ENCODE peak calls at places on chromosomes 11 and 22, in five cellular contexts. One of them, this sample, is unnamed.

GRCh38 chr22:38762607-38763006 is 6.8 kb upstream of the SUN2 start:
- DNase-seq in body of pancreas: no peak
- DNase-seq in heart left ventricle: no peak
- DNase-seq in stomach: no peak
- DNase-seq in heart right ventricle: no peak
- DNase-seq in this sample: no peak

GRCh38 chr22:39363751-39364484 is 14.1 kb downstream of the SYNGR1 start:
- DNase-seq in heart right ventricle: no peak
- DNase-seq in stomach: no peak
- DNase-seq in heart left ventricle: no peak
- DNase-seq in body of pancreas: no peak
- DNase-seq in this sample: no peak

GRCh38 chr11:125261471-125262087 is 97.0 kb downstream of the PKNOX2 start:
- DNase-seq in body of pancreas: no peak
- DNase-seq in stomach: no peak
- DNase-seq in heart right ventricle: no peak
- DNase-seq in heart left ventricle: no peak
- DNase-seq in this sample: no peak

GRCh38 chr11:17770048-17770652 is 35.6 kb downstream of the KCNC1 start:
- DNase-seq in stomach: peak
- DNase-seq in heart right ventricle: no peak
- DNase-seq in body of pancreas: peak
- DNase-seq in heart left ventricle: no peak
- DNase-seq in this sample: no peak

GRCh38 chr11:75279273-75279672 is 38.7 kb downstream of the TPBGL start:
- DNase-seq in body of pancreas: no peak
- DNase-seq in heart left ventricle: no peak
- DNase-seq in heart right ventricle: no peak
- DNase-seq in stomach: no peak
- DNase-seq in this sample: no peak

GRCh38 chr11:47917643-47918369 is 62.6 kb upstream of the PTPRJ start:
- DNase-seq in body of pancreas: peak
- DNase-seq in heart left ventricle: peak
- DNase-seq in heart right ventricle: peak
- DNase-seq in stomach: peak
- DNase-seq in this sample: no peak

GRCh38 chr22:38467904-38468760 is at the start of gene KDELR3:
- DNase-seq in heart right ventricle: peak
- DNase-seq in heart left ventricle: peak
- DNase-seq in stomach: peak
- DNase-seq in body of pancreas: peak
- DNase-seq in this sample: no peak

GRCh38 chr11:125262825-125263218 is 98.3 kb downstream of the PKNOX2 start:
- DNase-seq in heart right ventricle: no peak
- DNase-seq in heart left ventricle: no peak
- DNase-seq in stomach: no peak
- DNase-seq in body of pancreas: no peak
- DNase-seq in this sample: no peak

GRCh38 chr22:49853981-49854791 is 542 bp downstream of the ZBED4 start:
- DNase-seq in stomach: no peak
- DNase-seq in heart right ventricle: peak
- DNase-seq in heart left ventricle: peak
- DNase-seq in body of pancreas: peak
- DNase-seq in this sample: no peak

GRCh38 chr22:49769691-49770315 is 57.9 kb downstream of the BRD1 start:
- DNase-seq in heart right ventricle: no peak
- DNase-seq in body of pancreas: no peak
- DNase-seq in stomach: no peak
- DNase-seq in heart left ventricle: no peak
- DNase-seq in this sample: no peak

GRCh38 chr11:209275-210121 is 2.0 kb downstream of the RIC8A start:
- DNase-seq in heart left ventricle: no peak
- DNase-seq in body of pancreas: no peak
- DNase-seq in heart right ventricle: no peak
- DNase-seq in stomach: peak
- DNase-seq in this sample: no peak

GRCh38 chr11:30328676-30329075 is 5.8 kb downstream of the ARL14EP start:
- DNase-seq in heart right ventricle: no peak
- DNase-seq in heart left ventricle: no peak
- DNase-seq in stomach: no peak
- DNase-seq in body of pancreas: no peak
- DNase-seq in this sample: no peak

GRCh38 chr11:3958301-3958700 is 102.8 kb downstream of the STIM1 start:
- DNase-seq in heart left ventricle: no peak
- DNase-seq in stomach: no peak
- DNase-seq in heart right ventricle: no peak
- DNase-seq in body of pancreas: no peak
- DNase-seq in this sample: no peak

GRCh38 chr11:125903753-125904659 is at the start of gene DDX25:
- DNase-seq in body of pancreas: no peak
- DNase-seq in stomach: no peak
- DNase-seq in heart left ventricle: no peak
- DNase-seq in heart right ventricle: no peak
- DNase-seq in this sample: peak

GRCh38 chr11:11230802-11231562 is 122.1 kb downstream of the CSNK2A3 start:
- DNase-seq in heart left ventricle: no peak
- DNase-seq in stomach: no peak
- DNase-seq in body of pancreas: no peak
- DNase-seq in heart right ventricle: no peak
- DNase-seq in this sample: no peak

GRCh38 chr11:68683086-68683951 is 1.0 kb upstream of the GAL start:
- DNase-seq in stomach: no peak
- DNase-seq in body of pancreas: no peak
- DNase-seq in heart right ventricle: no peak
- DNase-seq in heart left ventricle: no peak
- DNase-seq in this sample: no peak

GRCh38 chr22:40240160-40240559 is 62.4 kb downstream of the TNRC6B start:
- DNase-seq in body of pancreas: no peak
- DNase-seq in heart right ventricle: no peak
- DNase-seq in heart left ventricle: no peak
- DNase-seq in stomach: no peak
- DNase-seq in this sample: no peak

DNA sequence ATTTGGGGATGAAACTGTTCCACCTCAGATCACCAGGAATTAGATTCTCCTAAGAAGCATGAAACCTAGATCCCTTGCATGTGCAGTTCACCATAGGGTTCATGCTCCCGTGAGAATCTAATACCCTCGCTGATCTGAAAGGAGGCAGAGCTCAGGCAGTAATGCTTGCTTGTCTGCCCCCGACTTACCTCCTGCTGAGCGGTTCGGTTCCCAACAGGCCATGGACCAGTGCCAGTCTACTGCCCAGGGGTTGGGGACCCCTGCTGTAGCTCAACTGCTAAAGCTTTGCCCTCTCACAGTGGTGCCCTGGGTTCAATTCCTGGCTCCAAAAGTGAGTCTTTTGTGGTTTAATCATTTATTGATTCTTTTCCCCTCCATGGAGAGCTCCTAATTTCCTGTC is 3.4 kb downstream of the JAML start:
- DNase-seq in stomach: no peak
- DNase-seq in heart right ventricle: no peak
- DNase-seq in heart left ventricle: no peak
- DNase-seq in body of pancreas: no peak
- DNase-seq in this sample: no peak
- H3K27ac ChIP-seq in stomach: no peak
- H3K27ac ChIP-seq in heart right ventricle: no peak
- H3K27ac ChIP-seq in heart left ventricle: peak
- H3K27ac ChIP-seq in body of pancreas: no peak
- H3K27ac ChIP-seq in this sample: no peak

GRCh38 chr11:121281609-121282164 is 10.9 kb upstream of the SC5D start:
- DNase-seq in stomach: no peak
- DNase-seq in heart left ventricle: no peak
- DNase-seq in heart right ventricle: no peak
- DNase-seq in body of pancreas: no peak
- DNase-seq in this sample: no peak
- H3K27ac ChIP-seq in stomach: no peak
- H3K27ac ChIP-seq in heart left ventricle: no peak
- H3K27ac ChIP-seq in heart right ventricle: no peak
- H3K27ac ChIP-seq in body of pancreas: no peak
- H3K27ac ChIP-seq in this sample: no peak

DNA sequence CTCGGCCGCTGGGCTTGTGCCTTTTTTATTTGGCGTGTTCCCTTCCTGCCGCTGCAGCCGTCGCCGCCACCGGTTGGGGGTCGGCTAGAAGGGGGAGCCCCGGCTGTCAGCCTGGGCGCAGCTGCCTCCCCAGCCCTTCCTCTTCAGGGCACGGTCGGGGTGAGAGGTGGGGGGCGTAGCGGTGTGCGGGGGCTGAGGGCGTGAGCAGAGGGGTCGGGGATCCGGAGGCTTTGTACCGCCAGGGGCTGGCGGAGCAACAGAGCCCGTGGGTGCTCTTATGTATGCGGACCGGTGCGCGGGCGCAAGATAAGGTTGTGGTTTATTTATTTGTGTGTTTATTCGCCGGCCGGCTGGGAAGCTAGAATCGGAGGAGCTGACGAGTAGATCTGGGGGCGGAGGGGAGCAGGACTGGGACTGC is 482 bp downstream of the ZBTB16 start:
- DNase-seq in heart right ventricle: no peak
- DNase-seq in heart left ventricle: peak
- DNase-seq in stomach: peak
- DNase-seq in body of pancreas: no peak
- DNase-seq in this sample: no peak
- H3K27ac ChIP-seq in heart right ventricle: peak
- H3K27ac ChIP-seq in heart left ventricle: peak
- H3K27ac ChIP-seq in stomach: peak
- H3K27ac ChIP-seq in body of pancreas: peak
- H3K27ac ChIP-seq in this sample: peak

DNA sequence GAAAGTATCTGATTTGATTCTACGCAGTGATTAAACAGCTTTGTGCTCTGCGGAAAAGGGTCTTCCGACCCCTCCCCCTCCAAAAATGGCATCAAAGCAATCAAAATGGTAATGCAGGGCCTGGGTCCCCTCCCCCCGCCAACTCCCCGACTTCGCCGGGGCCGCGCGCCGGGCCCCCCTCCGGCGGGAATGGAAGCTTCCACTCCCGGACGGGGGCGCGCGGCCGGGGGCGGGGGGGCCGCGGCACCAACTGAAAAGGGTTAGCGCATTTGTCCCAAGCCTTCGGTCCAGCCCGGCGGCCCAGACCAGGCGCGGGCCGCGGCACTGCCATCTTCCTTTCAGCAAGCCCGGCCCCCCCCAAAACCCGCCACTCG is 2.9 kb downstream of the PHF21B start:
- DNase-seq in body of pancreas: no peak
- DNase-seq in stomach: no peak
- DNase-seq in heart right ventricle: peak
- DNase-seq in heart left ventricle: peak
- DNase-seq in this sample: peak
- H3K27ac ChIP-seq in body of pancreas: no peak
- H3K27ac ChIP-seq in stomach: peak
- H3K27ac ChIP-seq in heart right ventricle: peak
- H3K27ac ChIP-seq in heart left ventricle: no peak
- H3K27ac ChIP-seq in this sample: peak

DNA sequence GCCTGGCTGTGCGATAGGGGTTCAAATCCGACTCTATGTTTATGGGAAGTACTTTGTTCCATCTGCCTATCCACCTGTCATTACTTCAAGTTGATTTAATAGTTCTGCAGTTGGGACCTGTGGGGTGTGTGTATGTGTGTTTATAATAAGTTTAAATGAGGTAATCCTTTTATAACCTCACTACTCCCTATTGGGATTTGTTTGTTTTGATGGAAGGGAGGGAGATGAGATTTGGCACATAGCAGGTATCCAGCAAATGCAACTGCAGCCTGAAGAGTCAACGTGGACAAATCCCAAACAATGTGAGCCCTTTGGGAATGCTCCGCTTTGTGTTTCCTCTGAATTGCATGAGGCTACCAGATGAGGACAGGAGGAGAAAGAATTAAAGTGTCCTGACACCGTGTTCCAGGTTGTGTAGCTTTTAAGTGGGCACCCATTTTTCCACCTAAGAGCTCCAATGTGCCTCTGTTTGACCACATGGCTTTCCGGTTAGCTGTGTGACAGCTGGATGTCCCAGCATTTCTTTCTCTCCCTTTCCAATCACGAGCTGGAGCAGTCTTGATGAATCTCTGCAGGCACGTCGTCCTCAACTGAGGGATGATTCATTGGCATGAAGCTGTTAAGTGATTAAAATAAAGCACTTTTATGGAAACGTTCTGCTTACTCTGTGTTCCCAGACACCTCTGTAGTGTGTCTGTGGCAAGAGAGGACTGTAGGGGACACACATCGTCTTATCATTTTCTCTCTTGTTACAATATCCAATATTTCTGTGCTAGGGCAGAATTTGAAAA is 610.7 kb downstream of the NTM start:
- DNase-seq in stomach: no peak
- DNase-seq in heart right ventricle: no peak
- DNase-seq in heart left ventricle: no peak
- DNase-seq in body of pancreas: no peak
- DNase-seq in this sample: no peak
- H3K27ac ChIP-seq in stomach: no peak
- H3K27ac ChIP-seq in heart right ventricle: no peak
- H3K27ac ChIP-seq in heart left ventricle: no peak
- H3K27ac ChIP-seq in body of pancreas: no peak
- H3K27ac ChIP-seq in this sample: no peak

This sample was measured in substantia nigra.